ENCODE peak calls at places on chromosomes 3 and 15, in four cellular contexts. I is tibial nerve, W is Right ventricle myocardium superior, Y is GM04504. D is an unnamed sample.

GRCh38 chr15:97316362-97316761 is 644.1 kb upstream of the ARRDC4 start:
- DNase-seq in I (no peak), W (no peak), Y (no peak), D (no peak)

GRCh38 chr15:25397110-25397509 is 41.7 kb downstream of the UBE3A start:
- DNase-seq in W (no peak), I (no peak), Y (no peak), D (peak; percentile 6)

GRCh38 chr3:142958707-142959106 is 4.8 kb downstream of the PAQR9 start:
- DNase-seq in Y (peak; percentile 9), I (no peak), W (no peak), D (no peak)

GRCh38 chr15:88586401-88587162 is 34.6 kb upstream of the AEN start:
- DNase-seq in I (no peak), W (no peak), Y (no peak), D (no peak)

GRCh38 chr15:48052871-48053383 is 67.9 kb upstream of the SLC24A5 start:
- DNase-seq in I (no peak), W (no peak), Y (no peak), D (no peak)

GRCh38 chr3:136249593-136250225 is 431 bp upstream of the PCCB start:
- DNase-seq in Y (no peak), I (no peak), W (no peak), D (no peak)

GRCh38 chr3:171508676-171509075 is 48.5 kb upstream of the TNIK start:
- DNase-seq in Y (no peak), W (no peak), I (no peak), D (no peak)

GRCh38 chr3:8239718-8240698 is 261.6 kb upstream of the LMCD1 start:
- DNase-seq in W (no peak), I (no peak), Y (peak; percentile 17), D (no peak)

GRCh38 chr3:101212740-101213139 is 107.6 kb downstream of the IMPG2 start:
- DNase-seq in Y (no peak), I (no peak), W (no peak), D (no peak)

GRCh38 chr3:30258426-30259392 is 347.7 kb upstream of the TGFBR2 start:
- DNase-seq in W (no peak), I (no peak), Y (no peak), D (no peak)

GRCh38 chr3:78562318-78562717 is 1205.5 kb downstream of the ROBO1 start:
- DNase-seq in W (no peak), I (no peak), Y (no peak), D (no peak)

GRCh38 chr3:126156468-126156867 is 23.9 kb downstream of the ALDH1L1 start:
- DNase-seq in Y (no peak), W (no peak), I (no peak), D (no peak)

GRCh38 chr15:73212424-73212823 is 156.3 kb downstream of the HCN4 start:
- DNase-seq in Y (no peak), W (no peak), I (no peak), D (no peak)

GRCh38 chr3:161339517-161340500 is 31.5 kb downstream of the SPTSSB start:
- DNase-seq in Y (no peak), W (no peak), I (no peak), D (no peak)

GRCh38 chr15:38688096-38688495 is 123.5 kb upstream of the RASGRP1 start:
- DNase-seq in Y (no peak), I (no peak), W (no peak), D (no peak)

GRCh38 chr15:65209701-65210643 is 1.3 kb downstream of the CILP start:
- DNase-seq in W (peak; percentile 50), I (no peak), Y (no peak), D (no peak)

GRCh38 chr15:84747423-84748273 is 744 bp upstream of the ZNF592 start:
- DNase-seq in Y (peak; percentile 34), W (peak; percentile 87), I (peak; percentile 49), D (peak; percentile 74)

GRCh38 chr3:74267583-74268184 is 346.8 kb downstream of the CNTN3 start:
- DNase-seq in I (peak; percentile 59), W (no peak), Y (no peak), D (no peak)

GRCh38 chr15:58931985-58932384 is 1.5 kb downstream of the SLTM start:
- DNase-seq in W (no peak), I (peak; percentile 20), Y (no peak), D (peak; percentile 17)

GRCh38 chr3:146431240-146431639 is 38.1 kb downstream of the PLSCR2 start:
- DNase-seq in I (no peak), Y (no peak), W (no peak), D (no peak)

GRCh38 chr3:105187340-105187739 is 179.4 kb upstream of the ALCAM start:
- DNase-seq in I (no peak), W (no peak), Y (no peak), D (no peak)

GRCh38 chr15:81014446-81015093 is 13.8 kb downstream of the TLNRD1 start:
- DNase-seq in Y (no peak), W (no peak), I (no peak), D (no peak)

GRCh38 chr3:148643389-148643840 is 54.3 kb upstream of the AGTR1 start:
- DNase-seq in Y (peak; percentile 40), I (no peak), W (no peak), D (no peak)

GRCh38 chr3:182725372-182726251 is 67.7 kb upstream of the ATP11B start:
- DNase-seq in W (no peak), I (no peak), Y (no peak), D (peak; percentile 22)

GRCh38 chr3:139677341-139678155 is at the start of gene NMNAT3:
- DNase-seq in I (peak; percentile 77), W (peak; percentile 93), Y (peak; percentile 1), D (peak; percentile 62)

GRCh38 chr15:65130941-65131340 is 2.7 kb downstream of the PDCD7 start:
- DNase-seq in W (no peak), Y (no peak), I (no peak), D (no peak)

GRCh38 chr3:81891056-81891455 is 129.6 kb upstream of the GBE1 start:
- DNase-seq in I (no peak), W (no peak), Y (no peak), D (no peak)

GRCh38 chr3:139466369-139466768 is 9.9 kb downstream of the RBP2 start:
- DNase-seq in W (no peak), Y (no peak), I (no peak), D (no peak)

GRCh38 chr3:86793786-86794185 is 197.2 kb downstream of the VGLL3 start:
- DNase-seq in I (peak; percentile 36), W (no peak), Y (peak; percentile 83), D (no peak)